ENCODE peak calls at places on chromosome 13, in nine cellular contexts. K, S, W, F, C, R, D, P and H are unnamed samples.
A peak's percentile ranks its signal among the peaks of the same experiment; 100 is the strongest.

GRCh38 chr13:99971576-99972189 is at the start of gene ZIC5:
- DNase-seq in K (no peak), S (no peak), W (no peak), F (peak; percentile 89), C (no peak), R (no peak), D (no peak), P (peak; percentile 14), H (peak; percentile 10)

GRCh38 chr13:39417131-39417530 is 185.9 kb downstream of the LHFPL6 start:
- DNase-seq in K (no peak), S (no peak), W (peak; percentile 57), F (no peak), C (no peak), R (no peak), D (no peak), P (no peak), H (peak; percentile 67)

GRCh38 chr13:103625194-103625593 is 559.0 kb upstream of the SLC10A2 start:
- DNase-seq in K (no peak), S (no peak), W (no peak), F (no peak), C (no peak), R (no peak), D (no peak), P (no peak), H (no peak)

GRCh38 chr13:101265934-101266333 is 150.4 kb downstream of the NALCN start:
- DNase-seq in K (no peak), S (no peak), W (no peak), F (no peak), C (no peak), R (no peak), D (no peak), P (no peak), H (no peak)

GRCh38 chr13:42259515-42259914 is 12.4 kb upstream of the AKAP11 start:
- DNase-seq in K (no peak), S (no peak), W (no peak), F (no peak), C (no peak), R (no peak), D (no peak), P (no peak), H (no peak)

GRCh38 chr13:34988330-34988791 is 46.3 kb downstream of the NBEA start:
- DNase-seq in K (no peak), S (no peak), W (no peak), F (no peak), C (no peak), R (no peak), D (no peak), P (no peak), H (no peak)

GRCh38 chr13:37534181-37534580 is 64.4 kb downstream of the POSTN start:
- DNase-seq in K (no peak), S (no peak), W (peak; percentile 7), F (no peak), C (no peak), R (peak; percentile 95), D (no peak), P (no peak), H (no peak)

GRCh38 chr13:40568672-40569350 is 97.6 kb downstream of the FOXO1 start:
- DNase-seq in K (no peak), S (no peak), W (peak; percentile 41), F (no peak), C (no peak), R (no peak), D (no peak), P (no peak), H (no peak)

GRCh38 chr13:28313579-28313978 is 175.2 kb downstream of the PAN3 start:
- DNase-seq in K (no peak), S (no peak), W (peak; percentile 68), F (no peak), C (no peak), R (peak; percentile 57), D (no peak), P (no peak), H (peak; percentile 9)

GRCh38 chr13:51895906-51896888 is 34.4 kb downstream of the CCDC70 start:
- DNase-seq in K (peak; percentile 67), S (peak; percentile 38), W (peak; percentile 77), F (peak; percentile 26), C (peak; percentile 65), R (peak; percentile 61), D (peak; percentile 42), P (peak; percentile 60), H (peak; percentile 45)

GRCh38 chr13:99997702-99998219 is 16.2 kb downstream of the ZIC2 start:
- DNase-seq in K (no peak), S (no peak), W (no peak), F (no peak), C (no peak), R (no peak), D (no peak), P (no peak), H (no peak)

GRCh38 chr13:110779046-110779445 is 65.5 kb downstream of the ING1 start:
- DNase-seq in K (no peak), S (no peak), W (no peak), F (no peak), C (no peak), R (no peak), D (no peak), P (no peak), H (no peak)

GRCh38 chr13:87080100-87080779 is 590.9 kb upstream of the SLITRK5 start:
- DNase-seq in K (no peak), S (no peak), W (no peak), F (no peak), C (no peak), R (no peak), D (no peak), P (no peak), H (no peak)

GRCh38 chr13:87084192-87084591 is 587.0 kb upstream of the SLITRK5 start:
- DNase-seq in K (no peak), S (no peak), W (no peak), F (no peak), C (no peak), R (no peak), D (no peak), P (no peak), H (no peak)

GRCh38 chr13:87078947-87079795 is 592.0 kb upstream of the SLITRK5 start:
- DNase-seq in K (no peak), S (no peak), W (no peak), F (no peak), C (no peak), R (no peak), D (no peak), P (no peak), H (no peak)
- H3K4me3 ChIP-seq in K (no peak overlapping the region), S (no peak overlapping the region), W (no peak overlapping the region), F (no peak overlapping the region), C (no peak overlapping the region), R (no peak overlapping the region), D (no peak overlapping the region), P (no peak overlapping the region), H (no peak overlapping the region)

DNA sequence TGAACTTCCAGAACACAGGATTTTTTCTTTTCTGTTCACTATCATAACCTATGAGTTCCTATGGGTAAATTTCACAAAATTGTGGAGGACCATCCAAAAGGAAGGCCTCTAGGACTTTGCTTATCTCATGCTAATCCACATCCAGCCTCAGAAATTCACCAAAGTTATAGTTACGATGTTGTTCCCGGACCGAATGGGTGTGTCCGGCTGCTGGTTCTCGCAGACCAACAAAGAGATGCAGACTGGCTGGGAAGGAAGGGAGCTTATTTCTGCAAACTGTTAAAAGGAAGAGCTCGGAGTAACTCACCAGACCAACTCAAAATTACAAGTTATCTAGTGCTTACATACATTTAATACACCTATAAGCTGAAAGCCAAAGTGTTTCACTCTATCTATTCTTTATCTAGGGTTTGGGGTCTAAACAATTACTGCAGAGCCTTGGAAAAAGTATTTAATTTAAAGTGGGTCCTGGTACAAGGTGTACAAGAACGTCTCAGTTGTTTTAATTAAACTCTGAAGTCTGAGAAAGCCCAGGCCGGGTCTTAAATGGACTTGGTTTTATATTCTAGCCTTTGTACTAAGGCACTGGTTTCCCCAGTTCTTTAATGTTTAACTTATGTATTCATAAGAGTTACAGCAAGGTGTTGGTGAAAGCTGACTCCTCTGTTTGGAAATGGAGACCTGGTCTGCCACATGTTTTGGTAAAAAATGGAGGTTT is 883.0 kb upstream of the SPRY2 start:
- DNase-seq in K (no peak), S (no peak), W (no peak), F (no peak), C (no peak), R (no peak), D (no peak), P (peak; percentile 36), H (no peak)
- H3K4me1 ChIP-seq in K (no peaks in the 10 kb centered on the region), S (no peaks in the 10 kb centered on the region), W (no peaks in the 10 kb centered on the region), F (no peaks in the 10 kb centered on the region), C (no peaks in the 10 kb centered on the region), R (no peaks in the 10 kb centered on the region), D (no peaks in the 10 kb centered on the region), P (no peaks in the 10 kb centered on the region), H (no peaks in the 10 kb centered on the region)

GRCh38 chr13:80399340-80400163 is 58.6 kb upstream of the SPRY2 start:
- DNase-seq in K (peak; percentile 76), S (no peak), W (no peak), F (no peak), C (no peak), R (no peak), D (peak; percentile 80), P (no peak), H (no peak)

GRCh38 chr13:80400834-80401450 is 60.0 kb upstream of the SPRY2 start:
- DNase-seq in K (no peak), S (no peak), W (no peak), F (no peak), C (no peak), R (no peak), D (no peak), P (no peak), H (no peak)

DNA sequence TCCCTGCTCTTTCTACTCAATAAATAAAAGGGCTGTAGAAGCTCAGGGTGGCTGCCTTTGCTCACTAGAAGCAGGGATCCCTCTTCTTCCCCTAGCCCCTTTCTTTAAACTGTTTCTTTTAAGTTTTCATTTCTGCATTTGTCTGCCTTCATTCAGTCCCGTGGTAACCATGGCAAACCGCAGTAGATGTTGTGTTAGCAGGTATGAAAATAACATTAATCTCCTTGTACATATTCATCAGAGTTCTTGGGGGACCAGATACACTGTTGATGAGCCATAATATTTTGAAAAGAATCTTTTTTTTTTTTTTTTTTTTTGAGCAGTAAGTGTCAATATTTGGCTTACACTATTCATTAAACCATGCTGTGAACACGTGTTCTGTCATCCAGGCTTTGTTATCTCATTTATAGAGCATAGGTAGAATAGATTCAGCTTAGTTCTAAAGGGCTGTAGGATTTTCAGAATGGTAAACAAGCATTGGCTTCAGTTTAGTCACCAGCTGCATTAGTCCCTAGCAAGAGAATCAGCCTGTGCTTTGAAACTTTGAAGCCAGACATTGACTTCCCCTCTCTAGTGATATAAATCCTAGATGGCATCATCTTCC is 59.3 kb upstream of the SPRY2 start:
- DNase-seq in K (no peak), S (no peak), W (no peak), F (no peak), C (no peak), R (no peak), D (no peak), P (no peak), H (no peak)
- H3K9me3 ChIP-seq in K (no peaks in the 10 kb centered on the region), S (no peaks in the 10 kb centered on the region), W (no peaks in the 10 kb centered on the region), F (peaks cover 11% of the 10 kb centered on the region), C (peaks cover 2% of the 10 kb centered on the region), R (no peaks in the 10 kb centered on the region), D (no peaks in the 10 kb centered on the region), P (no peaks in the 10 kb centered on the region), H (no peaks in the 10 kb centered on the region)

DNA sequence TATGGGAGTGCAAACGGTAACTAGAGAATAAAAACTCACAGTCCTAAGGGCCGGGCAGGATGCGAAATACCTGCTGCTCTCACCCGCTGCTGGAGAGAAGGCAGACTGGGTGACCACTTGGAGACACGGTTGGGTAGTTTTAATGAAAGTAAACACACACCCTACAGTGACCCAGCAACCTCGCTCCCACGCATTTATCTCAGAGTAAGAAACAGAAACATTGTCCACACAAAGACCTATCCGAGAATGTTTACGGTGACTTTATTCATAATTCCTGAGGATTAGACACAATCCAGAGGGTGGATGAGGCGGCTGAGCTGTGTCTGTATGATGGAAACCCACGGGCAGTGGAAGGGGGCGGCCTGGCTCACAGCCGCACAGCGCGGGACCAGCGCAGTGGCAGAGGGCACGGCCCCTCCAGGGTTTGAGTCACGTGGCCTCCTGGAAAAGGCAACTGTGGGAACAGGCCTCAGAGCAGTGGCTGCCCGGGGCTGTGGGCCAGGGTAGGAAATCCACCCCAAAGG is 73.5 kb upstream of the C13orf46 start:
- DNase-seq in K (no peak), S (no peak), W (no peak), F (no peak), C (no peak), R (peak; percentile 43), D (no peak), P (no peak), H (no peak)
- H3K4me3 ChIP-seq in K (no peak overlapping the region), S (no peak overlapping the region), W (no peak overlapping the region), F (no peak overlapping the region), C (no peak overlapping the region), R (no peak overlapping the region), D (no peak overlapping the region), P (no peak overlapping the region), H (no peak overlapping the region)